ENCODE peak calls at places on chromosome 9, in six cellular contexts. E is activated CD4-positive, alpha-beta T cell treated with anti-CD3 and anti-CD28 coated beads, Interleukin-2, amount 50 U/mL, for 4 hours; J is NCI-H526; U is OCI-LY7; O is activated naive CD8-positive, alpha-beta T cell treated with anti-CD3 and anti-CD28 coated beads, Interleukin-2, amount 50 U/mL, for 24 hours; L is RCC 7860. B is an unnamed sample.

GRCh38 chr9:33388110-33388994 is 14.0 kb downstream of the AQP7 start:
- DNase-seq in E (no peak), J (no peak), U (no peak), O (no peak), L (no peak), B (peak)

GRCh38 chr9:130565792-130566191 is 13.6 kb upstream of the FUBP3 start:
- DNase-seq in E (no peak), J (no peak), U (no peak), O (no peak), L (no peak), B (no peak)

GRCh38 chr9:21443849-21444625 is 3.8 kb downstream of the IFNA1 start:
- DNase-seq in E (no peak), J (no peak), U (peak), O (no peak), L (no peak), B (no peak)

GRCh38 chr9:113310538-113310937 is 7.4 kb upstream of the RNF183 start:
- DNase-seq in E (no peak), J (no peak), U (no peak), O (no peak), L (no peak), B (no peak)

GRCh38 chr9:34403554-34404380 is 27.1 kb upstream of the MYORG start:
- DNase-seq in E (peak), J (peak), U (peak), O (peak), L (peak), B (peak)

GRCh38 chr9:90044710-90045151 is 439.9 kb downstream of the GADD45G start:
- DNase-seq in E (no peak), J (no peak), U (no peak), O (no peak), L (no peak), B (no peak)

GRCh38 chr9:127783111-127783621 is 2.7 kb upstream of the CDK9 start:
- DNase-seq in E (peak), J (no peak), U (peak), O (peak), L (no peak), B (peak)

GRCh38 chr9:93017621-93018020 is 40.9 kb upstream of the SUSD3 start:
- DNase-seq in E (no peak), J (no peak), U (no peak), O (no peak), L (no peak), B (no peak)

GRCh38 chr9:95506692-95507455 is 9.9 kb downstream of the PTCH1 start:
- DNase-seq in E (no peak), J (peak), U (peak), O (peak), L (no peak), B (peak)

GRCh38 chr9:127262621-127263020 is 2.0 kb upstream of the GARNL3 start:
- DNase-seq in E (no peak), J (no peak), U (no peak), O (no peak), L (no peak), B (no peak)

GRCh38 chr9:34010979-34011378 is 37.7 kb downstream of the UBAP2 start:
- DNase-seq in E (no peak), J (peak), U (peak), O (no peak), L (no peak), B (no peak)

GRCh38 chr9:22040760-22041159 is 31.7 kb upstream of the CDKN2B start:
- DNase-seq in E (no peak), J (no peak), U (no peak), O (no peak), L (no peak), B (no peak)

GRCh38 chr9:33044162-33044673 is 19.1 kb downstream of the DNAJA1 start:
- DNase-seq in E (peak), J (peak), U (no peak), O (peak), L (peak), B (peak)